ENCODE peak calls at places on chromosomes 3 and 15, in six cellular contexts. N is cardiac fibroblast; Y is cardiac muscle cell; O is activated T-cell treated with anti-CD3 and anti-CD28 coated beads for 1 hour; L is NCI-H510A; Q is CD4-positive, alpha-beta T cell. B is an unnamed sample.

GRCh38 chr15:57017024-57017423 is 98.6 kb downstream of the TCF12 start:
- DNase-seq in N (peak), Y (peak), O (no peak), L (no peak), Q (no peak), B (peak)

GRCh38 chr15:71562251-71562650 is 248.1 kb upstream of the NR2E3 start:
- DNase-seq in N (peak), Y (no peak), O (no peak), L (no peak), Q (no peak), B (no peak)

GRCh38 chr15:40118473-40118872 is 9.8 kb upstream of the BMF start:
- DNase-seq in N (no peak), Y (no peak), O (no peak), L (no peak), Q (no peak), B (no peak)

GRCh38 chr15:81225161-81225671 is 28.5 kb downstream of the IL16 start:
- DNase-seq in N (peak), Y (no peak), O (no peak), L (no peak), Q (no peak), B (no peak)

GRCh38 chr3:12891985-12892839 is 50.8 kb upstream of the RPL32 start:
- DNase-seq in N (peak), Y (peak), O (no peak), L (no peak), Q (peak), B (peak)

GRCh38 chr15:99447497-99448371 is 118.0 kb upstream of the MEF2A start:
- DNase-seq in N (peak), Y (no peak), O (no peak), L (no peak), Q (no peak), B (no peak)

GRCh38 chr15:67383903-67384302 is 129.3 kb downstream of the IQCH start:
- DNase-seq in N (peak), Y (no peak), O (no peak), L (no peak), Q (no peak), B (no peak)

GRCh38 chr3:171838218-171838720 is 4.9 kb upstream of the TMEM212 start:
- DNase-seq in N (peak), Y (peak), O (no peak), L (no peak), Q (no peak), B (no peak)

GRCh38 chr3:149511040-149511626 is 36.6 kb downstream of the TM4SF4 start:
- DNase-seq in N (no peak), Y (no peak), O (no peak), L (no peak), Q (no peak), B (no peak)

GRCh38 chr15:78070049-78070698 is 7.3 kb downstream of the TBC1D2B start:
- DNase-seq in N (no peak), Y (no peak), O (peak), L (no peak), Q (peak), B (no peak)

GRCh38 chr3:21902956-21903355 is 151.9 kb upstream of the ZNF385D start:
- DNase-seq in N (no peak), Y (no peak), O (no peak), L (no peak), Q (no peak), B (no peak)

B was measured in A673.